ENCODE peak calls at places on chromosome 2, in seven cellular contexts. One of them, this sample, is unnamed.

GRCh38 chr2:241617431-241618154 is 19.4 kb downstream of the THAP4 start:
- DNase-seq in HCT116: no peak
- DNase-seq in GM23338: peak; percentile 91
- DNase-seq in GM23248: no peak
- DNase-seq in hepatocyte: peak; percentile 43
- DNase-seq in PC-3: no peak
- DNase-seq in MM.1S: peak; percentile 38
- DNase-seq in this sample: peak; percentile 30

GRCh38 chr2:118291481-118291880 is 203.2 kb downstream of the INSIG2 start:
- DNase-seq in MM.1S: no peak
- DNase-seq in HCT116: no peak
- DNase-seq in hepatocyte: no peak
- DNase-seq in PC-3: peak; percentile 35
- DNase-seq in GM23338: no peak
- DNase-seq in GM23248: peak; percentile 75
- DNase-seq in this sample: no peak

GRCh38 chr2:11658208-11658607 is 11.8 kb downstream of the NTSR2 start:
- DNase-seq in HCT116: no peak
- DNase-seq in MM.1S: no peak
- DNase-seq in hepatocyte: no peak
- DNase-seq in GM23338: no peak
- DNase-seq in GM23248: no peak
- DNase-seq in PC-3: peak; percentile 85
- DNase-seq in this sample: no peak

GRCh38 chr2:204625135-204625534 is 79.9 kb downstream of the PARD3B start:
- DNase-seq in HCT116: no peak
- DNase-seq in GM23338: peak; percentile 6
- DNase-seq in GM23248: peak; percentile 33
- DNase-seq in hepatocyte: no peak
- DNase-seq in PC-3: peak; percentile 65
- DNase-seq in MM.1S: no peak
- DNase-seq in this sample: peak; percentile 10

GRCh38 chr2:99088017-99088416 is 53.5 kb upstream of the C2orf15 start:
- DNase-seq in GM23338: no peak
- DNase-seq in MM.1S: peak; percentile 72
- DNase-seq in HCT116: no peak
- DNase-seq in PC-3: no peak
- DNase-seq in GM23248: no peak
- DNase-seq in hepatocyte: no peak
- DNase-seq in this sample: no peak

GRCh38 chr2:82342351-82342750 is 2037.8 kb upstream of the LRRTM1 start:
- DNase-seq in GM23248: no peak
- DNase-seq in GM23338: no peak
- DNase-seq in MM.1S: no peak
- DNase-seq in HCT116: no peak
- DNase-seq in hepatocyte: no peak
- DNase-seq in PC-3: peak; percentile 51
- DNase-seq in this sample: no peak

GRCh38 chr2:149800624-149801220 is 213.1 kb upstream of the MMADHC start:
- DNase-seq in GM23248: no peak
- DNase-seq in MM.1S: no peak
- DNase-seq in HCT116: no peak
- DNase-seq in GM23338: peak; percentile 51
- DNase-seq in hepatocyte: no peak
- DNase-seq in PC-3: no peak
- DNase-seq in this sample: peak; percentile 68

GRCh38 chr2:191758420-191759199 is 80.7 kb downstream of the NABP1 start:
- DNase-seq in MM.1S: peak; percentile 77
- DNase-seq in GM23338: peak; percentile 82
- DNase-seq in GM23248: peak; percentile 52
- DNase-seq in hepatocyte: peak; percentile 70
- DNase-seq in PC-3: peak; percentile 89
- DNase-seq in HCT116: peak; percentile 76
- DNase-seq in this sample: peak; percentile 56

GRCh38 chr2:68536000-68536399 is 68.6 kb downstream of the APLF start:
- DNase-seq in MM.1S: no peak
- DNase-seq in GM23248: no peak
- DNase-seq in GM23338: no peak
- DNase-seq in hepatocyte: no peak
- DNase-seq in HCT116: no peak
- DNase-seq in PC-3: no peak
- DNase-seq in this sample: no peak

GRCh38 chr2:48883661-48884060 is 128.1 kb upstream of the LHCGR start:
- DNase-seq in GM23248: no peak
- DNase-seq in hepatocyte: no peak
- DNase-seq in HCT116: no peak
- DNase-seq in PC-3: no peak
- DNase-seq in MM.1S: no peak
- DNase-seq in GM23338: no peak
- DNase-seq in this sample: peak; percentile 6

GRCh38 chr2:226985227-226985946 is 149.5 kb downstream of the RHBDD1 start:
- DNase-seq in GM23338: peak; percentile 83
- DNase-seq in HCT116: peak; percentile 56
- DNase-seq in hepatocyte: peak; percentile 81
- DNase-seq in GM23248: peak; percentile 89
- DNase-seq in MM.1S: peak; percentile 73
- DNase-seq in PC-3: peak; percentile 75
- DNase-seq in this sample: peak; percentile 69

GRCh38 chr2:48315847-48316194 is 214.1 kb upstream of the STON1 start:
- DNase-seq in hepatocyte: peak; percentile 51
- DNase-seq in GM23248: peak; percentile 37
- DNase-seq in GM23338: peak; percentile 62
- DNase-seq in HCT116: no peak
- DNase-seq in MM.1S: peak; percentile 49
- DNase-seq in PC-3: peak; percentile 28
- DNase-seq in this sample: peak; percentile 54

GRCh38 chr2:34162236-34162635 is 563.1 kb upstream of the FAM98A start:
- DNase-seq in GM23338: no peak
- DNase-seq in GM23248: no peak
- DNase-seq in MM.1S: no peak
- DNase-seq in PC-3: peak; percentile 48
- DNase-seq in hepatocyte: no peak
- DNase-seq in HCT116: no peak
- DNase-seq in this sample: no peak

GRCh38 chr2:23510471-23510870 is 125.5 kb downstream of the KLHL29 start:
- DNase-seq in GM23338: no peak
- DNase-seq in HCT116: no peak
- DNase-seq in GM23248: no peak
- DNase-seq in MM.1S: no peak
- DNase-seq in PC-3: no peak
- DNase-seq in hepatocyte: no peak
- DNase-seq in this sample: no peak

GRCh38 chr2:172634477-172634876 is 78.6 kb downstream of the PDK1 start:
- DNase-seq in HCT116: no peak
- DNase-seq in PC-3: no peak
- DNase-seq in GM23338: no peak
- DNase-seq in hepatocyte: no peak
- DNase-seq in MM.1S: no peak
- DNase-seq in GM23248: no peak
- DNase-seq in this sample: no peak

GRCh38 chr2:219225350-219225749 is 4.1 kb downstream of the ATG9A start:
- DNase-seq in GM23338: no peak
- DNase-seq in GM23248: no peak
- DNase-seq in HCT116: no peak
- DNase-seq in MM.1S: no peak
- DNase-seq in PC-3: no peak
- DNase-seq in hepatocyte: no peak
- DNase-seq in this sample: no peak

GRCh38 chr2:209431701-209432100 is 7.9 kb downstream of the MAP2 start:
- DNase-seq in GM23338: no peak
- DNase-seq in GM23248: peak; percentile 73
- DNase-seq in HCT116: no peak
- DNase-seq in MM.1S: no peak
- DNase-seq in hepatocyte: peak; percentile 24
- DNase-seq in PC-3: peak; percentile 96
- DNase-seq in this sample: no peak

GRCh38 chr2:128374711-128375413 is 56.2 kb upstream of the HS6ST1 start:
- DNase-seq in hepatocyte: peak; percentile 41
- DNase-seq in HCT116: no peak
- DNase-seq in MM.1S: no peak
- DNase-seq in GM23248: no peak
- DNase-seq in PC-3: no peak
- DNase-seq in GM23338: no peak
- DNase-seq in this sample: no peak

GRCh38 chr2:79219383-79219988 is 59.9 kb upstream of the REG3A start:
- DNase-seq in PC-3: peak; percentile 62
- DNase-seq in MM.1S: peak; percentile 67
- DNase-seq in hepatocyte: peak; percentile 73
- DNase-seq in GM23338: peak; percentile 88
- DNase-seq in GM23248: peak; percentile 63
- DNase-seq in HCT116: no peak
- DNase-seq in this sample: peak; percentile 74

GRCh38 chr2:117818921-117819320 is 4.4 kb downstream of the DDX18 start:
- DNase-seq in hepatocyte: no peak
- DNase-seq in HCT116: no peak
- DNase-seq in GM23248: no peak
- DNase-seq in PC-3: no peak
- DNase-seq in GM23338: no peak
- DNase-seq in MM.1S: no peak
- DNase-seq in this sample: no peak

GRCh38 chr2:161005170-161005569 is 155.1 kb upstream of the TANK start:
- DNase-seq in MM.1S: peak; percentile 7
- DNase-seq in hepatocyte: no peak
- DNase-seq in GM23248: peak; percentile 45
- DNase-seq in GM23338: no peak
- DNase-seq in PC-3: peak; percentile 23
- DNase-seq in HCT116: no peak
- DNase-seq in this sample: no peak

GRCh38 chr2:42048318-42049251 is 764 bp downstream of the PKDCC start:
- DNase-seq in HCT116: no peak
- DNase-seq in MM.1S: no peak
- DNase-seq in GM23338: peak; percentile 48
- DNase-seq in GM23248: peak; percentile 70
- DNase-seq in PC-3: no peak
- DNase-seq in hepatocyte: no peak
- DNase-seq in this sample: peak; percentile 64
- TF ChIP-seq EZH2 in HCT116: no peak
- TF ChIP-seq EZH2 in MM.1S: no peak
- TF ChIP-seq EZH2 in GM23338: no peak
- TF ChIP-seq EZH2 in GM23248: no peak
- TF ChIP-seq EZH2 in PC-3: no peak
- TF ChIP-seq EZH2 in hepatocyte: no peak
- TF ChIP-seq EZH2 in this sample: no peak

GRCh38 chr2:109611467-109612095 is 2.2 kb downstream of the SEPTIN10 start:
- DNase-seq in GM23338: no peak
- DNase-seq in PC-3: peak; percentile 73
- DNase-seq in GM23248: peak; percentile 87
- DNase-seq in HCT116: no peak
- DNase-seq in hepatocyte: no peak
- DNase-seq in MM.1S: peak; percentile 66
- DNase-seq in this sample: no peak

GRCh38 chr2:109615637-109616144 is 1.5 kb downstream of the SOWAHC start:
- DNase-seq in HCT116: no peak
- DNase-seq in MM.1S: no peak
- DNase-seq in GM23248: no peak
- DNase-seq in hepatocyte: no peak
- DNase-seq in GM23338: peak; percentile 61
- DNase-seq in PC-3: peak; percentile 34
- DNase-seq in this sample: peak; percentile 37

GRCh38 chr2:109614715-109615636 is 812 bp downstream of the SOWAHC start:
- DNase-seq in PC-3: no peak
- DNase-seq in HCT116: no peak
- DNase-seq in MM.1S: no peak
- DNase-seq in GM23248: peak; percentile 62
- DNase-seq in hepatocyte: peak; percentile 51
- DNase-seq in GM23338: peak; percentile 38
- DNase-seq in this sample: peak; percentile 60

GRCh38 chr2:109613922-109614714 is at the start of the genes SEPTIN10 and SOWAHC:
- DNase-seq in GM23248: peak; percentile 100
- DNase-seq in MM.1S: peak; percentile 95
- DNase-seq in PC-3: peak; percentile 98
- DNase-seq in HCT116: peak; percentile 97
- DNase-seq in GM23338: peak; percentile 97
- DNase-seq in hepatocyte: peak; percentile 99
- DNase-seq in this sample: peak; percentile 98

GRCh38 chr2:109612991-109613921 is 510 bp downstream of the SEPTIN10 start:
- DNase-seq in HCT116: no peak
- DNase-seq in PC-3: peak; percentile 51
- DNase-seq in GM23248: peak; percentile 81
- DNase-seq in GM23338: peak; percentile 55
- DNase-seq in hepatocyte: peak; percentile 75
- DNase-seq in MM.1S: peak; percentile 58
- DNase-seq in this sample: peak; percentile 78
- TF ChIP-seq EZH2phosphoT487 in HCT116: no peak
- TF ChIP-seq EZH2phosphoT487 in PC-3: no peak
- TF ChIP-seq EZH2phosphoT487 in GM23248: no peak
- TF ChIP-seq EZH2phosphoT487 in GM23338: no peak
- TF ChIP-seq EZH2phosphoT487 in hepatocyte: no peak
- TF ChIP-seq EZH2phosphoT487 in MM.1S: no peak
- TF ChIP-seq EZH2phosphoT487 in this sample: peak; percentile 31

DNA sequence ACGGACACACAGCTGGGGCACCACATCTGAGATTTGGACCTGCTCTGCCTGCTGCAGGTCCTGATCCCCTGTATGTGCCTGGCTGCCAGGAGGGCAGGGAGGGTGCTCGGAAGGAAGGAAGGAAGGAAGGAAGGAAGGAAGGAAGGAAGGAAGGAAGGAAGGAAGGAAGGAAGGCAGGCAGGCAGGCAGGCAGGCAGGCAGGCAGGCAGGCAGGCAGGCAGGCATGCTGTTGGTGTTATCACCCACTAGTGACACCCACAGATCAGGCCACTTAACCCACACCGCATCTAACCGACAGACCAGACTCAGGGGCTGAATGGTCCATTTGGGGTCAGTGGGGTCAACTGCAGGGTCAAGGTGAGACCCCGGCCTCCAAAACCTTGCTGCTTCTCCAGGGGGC is 5.8 kb downstream of the KLHL30 start:
- DNase-seq in GM23248: no peak
- DNase-seq in hepatocyte: no peak
- DNase-seq in PC-3: no peak
- DNase-seq in GM23338: no peak
- DNase-seq in MM.1S: no peak
- DNase-seq in HCT116: no peak
- DNase-seq in this sample: no peak
- H3K4me3 ChIP-seq in GM23248: no peak overlapping the region
- H3K4me3 ChIP-seq in hepatocyte: no peak overlapping the region
- H3K4me3 ChIP-seq in PC-3: no peak overlapping the region
- H3K4me3 ChIP-seq in GM23338: no peak overlapping the region
- H3K4me3 ChIP-seq in MM.1S: no peak overlapping the region
- H3K4me3 ChIP-seq in HCT116: no peak overlapping the region
- H3K4me3 ChIP-seq in this sample: no peak overlapping the region

DNA sequence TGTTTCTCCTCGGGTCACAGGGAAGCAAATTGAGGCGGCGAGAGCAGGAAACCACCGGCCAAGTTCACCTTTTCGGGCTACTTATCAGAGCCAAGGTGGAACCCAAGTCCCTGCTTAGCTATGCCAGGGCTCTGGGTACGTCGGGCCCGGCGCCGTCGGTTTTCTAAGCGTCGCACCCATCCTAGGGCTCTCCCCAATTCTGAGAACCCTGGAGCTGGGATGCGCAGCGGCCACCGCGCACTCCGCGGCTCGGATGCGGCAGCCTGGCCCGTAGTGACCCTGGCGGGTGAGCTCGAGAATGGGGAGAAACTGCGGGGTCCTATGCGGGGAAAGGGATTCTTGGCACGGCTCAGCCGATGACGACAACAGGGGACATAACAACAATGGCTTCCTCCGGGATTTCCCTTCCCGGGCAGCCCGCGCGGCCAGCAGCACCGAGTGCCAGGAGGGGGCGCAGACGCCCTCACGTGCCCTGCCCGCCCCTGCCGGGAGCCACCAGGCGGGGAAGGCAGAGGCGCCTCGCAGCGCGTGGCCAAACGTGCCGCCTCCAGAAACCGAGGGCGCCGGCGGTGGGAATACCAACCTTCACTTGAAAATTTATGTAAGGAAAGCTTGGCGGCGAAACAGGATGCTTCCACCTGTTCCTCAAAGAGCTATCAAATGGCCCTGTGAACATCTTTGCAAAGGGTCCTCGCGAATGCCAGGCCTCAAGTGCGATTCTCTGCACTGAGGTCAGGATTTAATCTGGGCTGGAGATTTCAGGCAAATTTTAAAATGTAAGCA is 2.1 kb upstream of the SLC30A3 start:
- DNase-seq in hepatocyte: peak; percentile 85
- DNase-seq in HCT116: peak; percentile 54
- DNase-seq in GM23248: peak; percentile 63
- DNase-seq in MM.1S: peak; percentile 58
- DNase-seq in GM23338: peak; percentile 94
- DNase-seq in PC-3: peak; percentile 58
- DNase-seq in this sample: peak; percentile 94
- TF ChIP-seq EZH2 in hepatocyte: peak; percentile 7
- TF ChIP-seq EZH2 in HCT116: no peak
- TF ChIP-seq EZH2 in GM23248: peak; percentile 36
- TF ChIP-seq EZH2 in MM.1S: no peak
- TF ChIP-seq EZH2 in GM23338: peak; percentile 75
- TF ChIP-seq EZH2 in PC-3: no peak
- TF ChIP-seq EZH2 in this sample: peak; percentile 78

This sample was measured in neural progenitor cell.